ENCODE peak calls at places on chromosomes 6 and 20, in four cellular contexts. S is SJSA1, T is islet precursor cell, B is body of pancreas. Z is an unnamed sample.

GRCh38 chr6:46998436-46999017 is 43.6 kb downstream of the ADGRF1 start:
- DNase-seq in S (no peak), T (no peak), B (no peak), Z (no peak)

GRCh38 chr6:138250513-138251247 is 32.4 kb upstream of the PBOV1 start:
- DNase-seq in S (no peak), T (no peak), B (peak; percentile 92), Z (no peak)

GRCh38 chr20:15619816-15620215 is 953.4 kb downstream of the KIF16B start:
- DNase-seq in S (no peak), T (no peak), B (no peak), Z (no peak)

GRCh38 chr6:134419717-134420116 is 101.8 kb upstream of the SGK1 start:
- DNase-seq in S (no peak), T (no peak), B (no peak), Z (no peak)

GRCh38 chr6:28125396-28125795 is 987 bp downstream of the ZSCAN16 start:
- DNase-seq in S (no peak), T (no peak), B (no peak), Z (no peak)

GRCh38 chr6:72825265-72825918 is 203.5 kb downstream of the KCNQ5 start:
- DNase-seq in S (no peak), T (peak; percentile 73), B (no peak), Z (no peak)

GRCh38 chr20:37907677-37908397 is 4.9 kb downstream of the VSTM2L start:
- DNase-seq in S (peak; percentile 82), T (peak; percentile 87), B (no peak), Z (no peak)

GRCh38 chr20:12882832-12883506 is 125.8 kb upstream of the SPTLC3 start:
- DNase-seq in S (no peak), T (no peak), B (no peak), Z (no peak)

GRCh38 chr6:144745434-144745833 is 460.3 kb downstream of the UTRN start:
- DNase-seq in S (no peak), T (no peak), B (no peak), Z (no peak)

GRCh38 chr6:37525460-37526357 is 26.0 kb upstream of the CCDC167 start:
- DNase-seq in S (no peak), T (peak; percentile 72), B (no peak), Z (no peak)

GRCh38 chr20:10652660-10653191 is 21.1 kb downstream of the JAG1 start:
- DNase-seq in S (no peak), T (no peak), B (no peak), Z (no peak)